ENCODE peak calls at places on chromosome 20, in nine cellular contexts. C, S, O, M, D, I, G, H and E are unnamed samples.

GRCh38 chr20:50813801-50814200 is 18.9 kb downstream of the BCAS4 start:
- DNase-seq in S (no peak), O (no peak), G (no peak), H (no peak), M (peak), C (no peak), I (no peak), D (no peak), E (no peak)

GRCh38 chr20:50592282-50593004 is 82.3 kb downstream of the PTPN1 start:
- DNase-seq in S (no peak), D (peak), M (no peak), C (no peak), H (no peak), G (no peak), O (no peak), I (no peak), E (no peak)

GRCh38 chr20:48653706-48654051 is 174.1 kb downstream of the PREX1 start:
- DNase-seq in I (no peak), O (no peak), D (no peak), G (no peak), M (no peak), S (no peak), H (no peak), C (no peak), E (no peak)

GRCh38 chr20:55684578-55684977 is 320.7 kb downstream of the CBLN4 start:
- DNase-seq in I (no peak), C (no peak), M (no peak), G (no peak), D (peak), S (no peak), O (no peak), H (no peak), E (no peak)

GRCh38 chr20:11305406-11305805 is 612.3 kb upstream of the BTBD3 start:
- DNase-seq in G (no peak), O (peak), S (no peak), D (no peak), C (peak), I (no peak), H (no peak), M (no peak), E (no peak)

GRCh38 chr20:60001027-60001567 is 42.9 kb downstream of the CDH26 start:
- DNase-seq in S (no peak), H (no peak), O (no peak), I (no peak), C (no peak), D (no peak), G (peak), M (no peak), E (no peak)

GRCh38 chr20:38963745-38964144 is 1.6 kb downstream of the DHX35 start:
- DNase-seq in D (no peak), H (no peak), G (no peak), C (no peak), M (no peak), S (no peak), I (no peak), O (no peak), E (no peak)

GRCh38 chr20:63102720-63103375 is 96.1 kb upstream of the BHLHE23 start:
- DNase-seq in M (no peak), H (peak), D (peak), C (peak), G (no peak), O (no peak), S (no peak), I (no peak), E (peak)

GRCh38 chr20:20606046-20606445 is 106.4 kb downstream of the RALGAPA2 start:
- DNase-seq in C (no peak), M (no peak), I (no peak), G (no peak), S (no peak), O (no peak), H (no peak), D (no peak), E (no peak)

GRCh38 chr20:48723308-48724264 is 104.2 kb downstream of the PREX1 start:
- DNase-seq in S (no peak), G (peak), I (peak), M (no peak), H (no peak), D (no peak), O (no peak), C (no peak), E (peak)

GRCh38 chr20:4513720-4514119 is 208.0 kb upstream of the PRND start:
- DNase-seq in I (no peak), M (no peak), H (no peak), G (no peak), D (no peak), O (peak), S (peak), C (peak), E (no peak)

GRCh38 chr20:2599265-2600060 is 53.0 kb upstream of the NOP56 start:
- DNase-seq in S (no peak), M (no peak), D (no peak), I (no peak), C (no peak), O (no peak), G (no peak), H (no peak), E (no peak)

GRCh38 chr20:63657937-63658748 is at the start of gene RTEL1:
- DNase-seq in S (peak), H (peak), O (peak), M (peak), D (peak), I (peak), C (peak), G (peak), E (peak)

GRCh38 chr20:51461306-51461705 is 81.2 kb downstream of the NFATC2 start:
- DNase-seq in M (peak), D (no peak), C (no peak), I (no peak), S (no peak), G (peak), O (no peak), H (no peak), E (no peak)

GRCh38 chr20:63749597-63750508 is 10.3 kb downstream of the SLC2A4RG start:
- DNase-seq in M (no peak), D (no peak), S (no peak), H (no peak), O (no peak), I (no peak), G (no peak), C (no peak), E (no peak)

GRCh38 chr20:53080969-53081871 is 109.1 kb downstream of the TSHZ2 start:
- DNase-seq in O (peak), G (no peak), C (peak), S (no peak), I (no peak), M (peak), D (no peak), H (no peak), E (no peak)

GRCh38 chr20:44745560-44746366 is at the start of gene KCNK15:
- DNase-seq in S (no peak), D (peak), C (no peak), O (no peak), G (no peak), M (no peak), I (no peak), H (no peak), E (no peak)

GRCh38 chr20:58649288-58650180 is 1.5 kb upstream of the STX16 start:
- DNase-seq in C (no peak), G (no peak), M (no peak), H (no peak), S (no peak), D (no peak), I (no peak), O (no peak), E (peak)

GRCh38 chr20:61590236-61590635 is 338.2 kb downstream of the CDH4 start:
- DNase-seq in D (no peak), S (no peak), O (no peak), I (no peak), G (no peak), H (no peak), C (no peak), M (no peak), E (no peak)

GRCh38 chr20:32483351-32484220 is 101.5 kb downstream of the NOL4L start:
- DNase-seq in S (no peak), O (peak), D (peak), G (no peak), H (peak), C (peak), M (peak), I (no peak), E (peak)

GRCh38 chr20:61254881-61255589 is 3.0 kb downstream of the CDH4 start:
- DNase-seq in H (no peak), O (peak), G (no peak), C (peak), M (no peak), S (no peak), I (no peak), D (no peak), E (no peak)

GRCh38 chr20:44723798-44724362 is 8.7 kb downstream of the CCN5 start:
- DNase-seq in S (no peak), C (no peak), M (no peak), G (no peak), I (no peak), D (no peak), O (no peak), H (no peak), E (no peak)

GRCh38 chr20:30912006-30912660 is 345.3 kb upstream of the DEFB115 start:
- DNase-seq in S (no peak), G (no peak), M (no peak), H (no peak), I (no peak), C (peak), O (no peak), D (no peak), E (no peak)

GRCh38 chr20:18926972-18927371 is 113.4 kb downstream of the SCP2D1 start:
- DNase-seq in S (no peak), D (no peak), G (no peak), I (no peak), O (no peak), C (no peak), H (no peak), M (no peak), E (no peak)

GRCh38 chr20:34472246-34472925 is 43.8 kb upstream of the DYNLRB1 start:
- DNase-seq in D (no peak), I (no peak), S (peak), C (peak), H (no peak), G (no peak), O (peak), M (no peak), E (no peak)

GRCh38 chr20:36527331-36528125 is 13.8 kb upstream of the MYL9 start:
- DNase-seq in H (no peak), M (no peak), D (no peak), C (no peak), G (no peak), I (no peak), S (no peak), O (no peak), E (peak)

GRCh38 chr20:6769953-6770831 is 2.7 kb downstream of the BMP2 start:
- DNase-seq in D (peak), M (no peak), I (peak), O (peak), C (peak), S (no peak), G (peak), H (no peak), E (peak)

GRCh38 chr20:13286600-13286999 is 65.5 kb downstream of the ISM1 start:
- DNase-seq in H (no peak), G (no peak), C (no peak), S (no peak), I (no peak), D (no peak), O (no peak), M (no peak), E (no peak)

GRCh38 chr20:37345339-37346231 is at the start of gene SRC:
- DNase-seq in H (peak), S (no peak), M (no peak), G (peak), D (peak), I (peak), C (peak), O (peak), E (peak)

GRCh38 chr20:51532577-51533191 is 9.8 kb downstream of the NFATC2 start:
- DNase-seq in C (no peak), G (no peak), D (no peak), H (no peak), M (no peak), I (no peak), S (no peak), O (peak), E (peak)

GRCh38 chr20:47263502-47264084 is 92.9 kb downstream of the ZMYND8 start:
- DNase-seq in C (no peak), D (no peak), O (peak), G (no peak), S (no peak), H (no peak), M (peak), I (no peak), E (no peak)

GRCh38 chr20:3312940-3313656 is 74.1 kb upstream of the SLC4A11 start:
- DNase-seq in I (peak), G (no peak), H (no peak), D (no peak), S (peak), O (peak), M (no peak), C (peak), E (no peak)

GRCh38 chr20:40325006-40325563 is 364.0 kb downstream of the MAFB start:
- DNase-seq in I (no peak), G (no peak), M (no peak), H (no peak), D (no peak), O (no peak), C (no peak), S (no peak), E (no peak)

GRCh38 chr20:63706852-63707557 is 771 bp downstream of the ARFRP1 start:
- DNase-seq in G (peak), I (no peak), S (no peak), O (no peak), D (peak), H (peak), M (peak), C (peak), E (peak)

GRCh38 chr20:20215976-20216727 is 151.8 kb upstream of the INSM1 start:
- DNase-seq in H (no peak), G (no peak), D (no peak), O (no peak), M (no peak), S (no peak), C (no peak), I (no peak), E (no peak)

GRCh38 chr20:45893831-45894230 is 2.7 kb downstream of the CTSA start:
- DNase-seq in H (no peak), O (no peak), M (no peak), G (no peak), C (no peak), D (no peak), I (no peak), S (no peak), E (no peak)

GRCh38 chr20:62430871-62431447 is 3.6 kb upstream of the RBBP8NL start:
- DNase-seq in I (no peak), G (no peak), C (no peak), H (no peak), M (no peak), S (no peak), D (no peak), O (no peak), E (no peak)

GRCh38 chr20:52083627-52084232 is 107.8 kb downstream of the ZFP64 start:
- DNase-seq in I (peak), D (peak), M (peak), S (no peak), O (peak), G (no peak), H (no peak), C (peak), E (peak)

GRCh38 chr20:842547-842940 is 9.0 kb downstream of the FAM110A start:
- DNase-seq in H (no peak), D (no peak), S (no peak), G (no peak), C (no peak), M (no peak), O (no peak), I (no peak), E (no peak)
- H3K4me3 ChIP-seq in H (no peak), D (no peak), S (no peak), G (no peak), C (no peak), M (no peak), O (no peak), I (no peak), E (no peak)

DNA sequence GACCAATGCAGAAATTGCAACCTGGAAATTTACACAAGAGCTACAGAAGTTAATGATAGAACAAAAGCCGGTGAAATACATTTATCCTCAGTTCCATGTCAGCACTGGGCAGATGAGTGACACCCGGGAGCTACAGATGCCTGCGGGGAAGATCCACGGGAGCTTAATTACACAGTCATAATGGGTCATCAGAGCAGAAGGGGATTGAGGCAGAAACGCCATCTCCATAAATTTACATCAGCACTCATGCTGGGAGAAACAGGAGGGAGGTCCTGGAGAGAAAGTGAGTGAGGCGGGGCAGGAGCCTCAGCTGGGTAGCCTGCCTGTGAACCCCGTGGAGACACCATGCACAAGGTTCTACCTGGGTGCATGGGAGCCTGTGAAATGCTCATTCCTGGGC is 37.6 kb upstream of the CST7 start:
- DNase-seq in D (no peak), I (peak), M (no peak), C (no peak), G (no peak), S (no peak), H (no peak), O (no peak), E (no peak)
- H3K4me3 ChIP-seq in D (no peak), I (no peak), M (no peak), C (no peak), G (no peak), S (no peak), H (no peak), O (no peak), E (no peak)

GRCh38 chr20:16158090-16158975 is 414.9 kb downstream of the KIF16B start:
- DNase-seq in S (no peak), D (no peak), I (no peak), H (no peak), O (no peak), C (no peak), G (no peak), M (peak), E (peak)

DNA sequence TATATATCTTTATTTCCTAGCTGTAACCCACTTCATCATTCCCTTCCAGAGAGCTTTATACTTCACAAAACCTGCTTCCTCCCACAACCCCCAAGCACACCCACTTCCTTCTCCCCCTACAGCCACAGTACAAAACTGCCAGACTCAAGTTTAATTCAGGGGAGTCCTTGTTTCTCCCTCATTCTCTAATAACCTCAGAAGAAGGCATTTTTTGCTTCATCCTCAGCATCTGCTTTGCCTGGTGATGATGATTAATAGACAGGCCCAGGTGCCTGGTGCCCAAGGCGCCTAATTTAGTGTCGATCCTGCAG is 414.3 kb downstream of the KIF16B start:
- DNase-seq in S (no peak), O (no peak), C (no peak), M (peak), D (no peak), I (no peak), H (no peak), G (no peak), E (no peak)
- H3K4me3 ChIP-seq in S (no peak), O (no peak), C (no peak), M (no peak), D (no peak), I (no peak), H (no peak), G (no peak), E (no peak)

DNA sequence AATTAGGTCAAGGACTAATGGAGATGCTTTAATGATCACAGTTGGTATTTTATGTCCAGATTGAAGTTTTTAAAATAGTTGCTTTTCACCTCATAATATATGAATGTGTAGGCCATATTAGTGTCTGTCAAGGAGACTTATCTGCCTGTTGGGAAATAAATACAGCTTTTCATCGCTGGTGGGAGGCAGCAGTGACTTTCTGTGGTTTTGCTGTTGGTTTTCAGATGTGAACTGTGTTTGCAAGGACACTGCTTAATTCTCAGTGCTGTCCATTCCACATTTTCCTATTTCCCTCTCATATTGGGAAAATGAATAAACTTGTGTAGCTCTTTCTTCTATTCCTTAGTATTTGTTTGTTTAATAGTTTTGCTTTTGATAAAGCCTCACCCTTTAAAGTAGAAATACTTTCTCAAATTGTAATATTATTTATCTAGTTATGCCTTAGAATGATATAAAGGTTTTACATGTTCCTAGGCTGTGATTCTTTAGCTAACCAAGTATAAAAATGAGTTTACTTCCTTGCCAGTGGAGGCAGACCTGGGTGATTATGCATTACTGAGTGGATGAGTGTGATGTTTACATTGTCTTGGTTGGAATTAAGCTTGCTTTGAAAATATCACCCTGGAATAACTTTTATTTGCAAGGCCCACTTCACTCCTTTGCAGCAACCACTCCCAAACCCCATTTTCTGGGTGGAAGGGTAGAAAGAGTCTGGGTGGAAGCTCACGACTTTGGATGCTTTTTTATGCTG is 3.3 kb downstream of the PLCB4 start:
- DNase-seq in I (no peak), S (no peak), M (no peak), H (no peak), G (no peak), O (no peak), D (no peak), C (no peak), E (no peak)
- H3K4me3 ChIP-seq in I (no peak), S (no peak), M (no peak), H (no peak), G (no peak), O (no peak), D (no peak), C (no peak), E (no peak)

DNA sequence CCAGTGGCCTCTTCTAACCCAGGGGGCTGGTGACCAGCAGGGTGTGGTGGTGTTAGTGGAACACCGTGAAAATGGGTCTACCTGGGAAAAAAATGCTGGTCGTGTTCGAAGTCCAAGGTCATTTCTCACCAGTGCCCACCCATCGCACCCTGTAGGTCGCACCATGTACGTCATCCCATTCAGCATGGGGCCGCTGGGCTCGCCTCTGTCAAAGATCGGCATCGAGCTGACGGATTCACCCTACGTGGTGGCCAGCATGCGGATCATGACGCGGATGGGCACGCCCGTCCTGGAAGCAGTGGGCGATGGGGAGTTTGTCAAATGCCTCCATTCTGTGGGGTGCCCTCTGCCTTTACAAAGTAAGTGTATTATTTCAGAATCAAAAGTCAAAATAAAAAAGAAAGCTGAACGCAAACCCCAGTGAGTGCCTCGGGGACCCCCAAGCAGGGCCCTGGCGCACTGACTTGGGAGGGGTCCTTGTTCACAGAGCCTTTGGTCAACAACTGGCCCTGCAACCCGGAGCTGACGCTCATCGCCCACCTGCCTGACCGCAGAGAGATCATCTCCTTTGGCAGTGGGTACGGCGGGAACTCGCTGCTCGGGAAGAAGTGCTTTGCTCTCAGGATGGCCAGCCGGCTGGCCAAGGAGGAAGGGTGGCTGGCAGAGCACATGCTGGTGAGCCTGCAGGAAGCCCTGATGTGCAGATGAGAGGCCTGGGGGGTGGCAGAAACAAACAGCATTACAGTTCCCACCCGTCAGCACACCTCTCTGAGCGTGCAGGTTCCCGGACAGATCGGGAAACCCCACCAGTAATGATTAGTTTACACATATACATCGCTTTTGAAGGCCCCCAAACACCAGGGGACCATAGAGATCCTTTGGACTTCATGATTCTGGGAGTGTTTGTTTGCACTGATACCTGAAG is 1.9 kb downstream of the PCK1 start:
- DNase-seq in I (no peak), H (no peak), G (no peak), C (no peak), D (no peak), O (no peak), S (no peak), M (no peak), E (no peak)
- H3K4me3 ChIP-seq in I (no peak), H (no peak), G (no peak), C (no peak), D (no peak), O (no peak), S (no peak), M (no peak), E (no peak)